ENCODE peak calls at places on chromosomes 2 and 18, in six cellular contexts. F, M, X, A, K and Q are unnamed samples.

GRCh38 chr2:19349911-19350677 is 8.3 kb downstream of the OSR1 start:
- DNase-seq in F (peak; percentile 25), K (peak; percentile 84), X (peak; percentile 90), M (peak; percentile 96), A (peak; percentile 59), Q (no peak)

GRCh38 chr2:147374410-147374811 is 470.4 kb upstream of the ACVR2A start:
- DNase-seq in F (no peak), K (no peak), M (no peak), X (no peak), A (no peak), Q (peak; percentile 15)

GRCh38 chr18:33052886-33053285 is 280.1 kb upstream of the KLHL14 start:
- DNase-seq in X (no peak), A (no peak), M (no peak), K (no peak), F (no peak), Q (no peak)

GRCh38 chr18:62341423-62341920 is 16.4 kb downstream of the TNFRSF11A start:
- DNase-seq in M (no peak), X (no peak), F (no peak), K (no peak), A (no peak), Q (no peak)

GRCh38 chr18:14747513-14748474 is at the start of gene ANKRD30B:
- DNase-seq in X (no peak), F (no peak), K (no peak), M (peak; percentile 81), A (no peak), Q (no peak)

GRCh38 chr2:156309106-156309505 is 23.4 kb downstream of the NR4A2 start:
- DNase-seq in A (no peak), M (no peak), X (no peak), F (no peak), K (no peak), Q (no peak)

GRCh38 chr2:79512442-79513401 is at the start of gene CTNNA2:
- DNase-seq in K (peak; percentile 98), F (peak; percentile 15), X (no peak), M (peak; percentile 98), A (no peak), Q (peak; percentile 25)

GRCh38 chr2:136101042-136101441 is 16.9 kb downstream of the CXCR4 start:
- DNase-seq in M (no peak), K (no peak), X (no peak), A (no peak), F (no peak), Q (no peak)

GRCh38 chr18:68172842-68173549 is 541.9 kb downstream of the TMX3 start:
- DNase-seq in X (no peak), F (no peak), A (no peak), K (peak; percentile 59), M (no peak), Q (no peak)

GRCh38 chr2:33395660-33396249 is 80.7 kb upstream of the RASGRP3 start:
- DNase-seq in X (no peak), A (peak; percentile 82), K (peak; percentile 23), F (peak; percentile 77), M (peak; percentile 79), Q (peak; percentile 78)

GRCh38 chr2:109601693-109602250 is 12.0 kb downstream of the SEPTIN10 start:
- DNase-seq in F (no peak), M (peak; percentile 15), X (no peak), A (peak; percentile 36), K (no peak), Q (no peak)

GRCh38 chr2:207387172-207387571 is 142.6 kb upstream of the CREB1 start:
- DNase-seq in F (no peak), K (no peak), X (no peak), M (no peak), A (no peak), Q (no peak)

GRCh38 chr18:48879008-48879431 is 71.7 kb downstream of the SMAD7 start:
- DNase-seq in M (peak; percentile 23), F (no peak), X (no peak), K (no peak), A (no peak), Q (no peak)

GRCh38 chr2:215651412-215651811 is 215.5 kb upstream of the FN1 start:
- DNase-seq in A (no peak), F (no peak), X (no peak), M (no peak), K (no peak), Q (no peak)

GRCh38 chr2:169732583-169733358 is 861 bp upstream of the KLHL23 start:
- DNase-seq in M (no peak), K (no peak), X (no peak), F (no peak), A (no peak), Q (no peak)

GRCh38 chr2:37306024-37306423 is 18.6 kb downstream of the PRKD3 start:
- DNase-seq in F (no peak), A (no peak), M (no peak), X (no peak), K (no peak), Q (no peak)

GRCh38 chr2:15906778-15907177 is 33.6 kb upstream of the MYCN start:
- DNase-seq in X (no peak), A (no peak), M (no peak), K (no peak), F (no peak), Q (no peak)

GRCh38 chr2:107407974-107408373 is 418.7 kb upstream of the RGPD4 start:
- DNase-seq in A (no peak), M (no peak), X (no peak), K (no peak), F (no peak), Q (no peak)

GRCh38 chr2:28662044-28662443 is 89.6 kb upstream of the PPP1CB start:
- DNase-seq in F (peak; percentile 95), X (no peak), M (no peak), A (peak; percentile 36), K (no peak), Q (no peak)

GRCh38 chr2:174438146-174438886 is 42.8 kb downstream of the SCRN3 start:
- DNase-seq in K (no peak), M (no peak), F (no peak), X (peak; percentile 75), A (no peak), Q (no peak)

GRCh38 chr2:2012505-2012904 is 268.2 kb upstream of the PXDN start:
- DNase-seq in F (no peak), A (peak; percentile 52), K (no peak), M (no peak), X (peak; percentile 71), Q (no peak)

GRCh38 chr18:41311571-41312240 is 643.3 kb upstream of the PIK3C3 start:
- DNase-seq in F (no peak), X (no peak), A (no peak), K (no peak), M (no peak), Q (no peak)

GRCh38 chr18:48539406-48540328 is 836 bp downstream of the CTIF start:
- DNase-seq in K (peak; percentile 83), F (peak; percentile 19), X (peak; percentile 71), M (peak; percentile 93), A (peak; percentile 61), Q (peak; percentile 55)

GRCh38 chr18:3579701-3580100 is 129.7 kb downstream of the TGIF1 start:
- DNase-seq in K (no peak), A (peak; percentile 95), X (no peak), M (peak; percentile 92), F (peak; percentile 58), Q (peak; percentile 98)

GRCh38 chr2:56615750-56616149 is 432.0 kb downstream of the CCDC85A start:
- DNase-seq in K (no peak), A (no peak), M (no peak), F (no peak), X (no peak), Q (no peak)

GRCh38 chr18:76496200-76496890 is 1.3 kb upstream of the ZNF516 start:
- DNase-seq in M (peak; percentile 92), A (peak; percentile 57), X (peak; percentile 83), K (peak; percentile 88), F (no peak), Q (peak; percentile 83)

GRCh38 chr2:109127556-109127955 is 1.4 kb upstream of the SH3RF3 start:
- DNase-seq in K (no peak), M (no peak), F (no peak), X (no peak), A (no peak), Q (no peak)

GRCh38 chr2:150620371-150620770 is 132.9 kb upstream of the RND3 start:
- DNase-seq in F (no peak), X (no peak), A (no peak), K (no peak), M (no peak), Q (no peak)

GRCh38 chr2:99810241-99810640 is 320.4 kb upstream of the REV1 start:
- DNase-seq in F (peak; percentile 71), K (no peak), A (no peak), M (no peak), X (no peak), Q (no peak)

GRCh38 chr2:152542995-152543481 is 174.2 kb downstream of the PRPF40A start:
- DNase-seq in M (peak; percentile 74), K (peak; percentile 77), X (peak; percentile 68), F (peak; percentile 95), A (peak; percentile 96), Q (peak; percentile 97)

GRCh38 chr18:58578835-58579560 is 49.9 kb downstream of the ALPK2 start:
- DNase-seq in F (peak; percentile 25), M (peak; percentile 72), A (peak; percentile 87), K (no peak), X (no peak), Q (peak; percentile 93)

DNA sequence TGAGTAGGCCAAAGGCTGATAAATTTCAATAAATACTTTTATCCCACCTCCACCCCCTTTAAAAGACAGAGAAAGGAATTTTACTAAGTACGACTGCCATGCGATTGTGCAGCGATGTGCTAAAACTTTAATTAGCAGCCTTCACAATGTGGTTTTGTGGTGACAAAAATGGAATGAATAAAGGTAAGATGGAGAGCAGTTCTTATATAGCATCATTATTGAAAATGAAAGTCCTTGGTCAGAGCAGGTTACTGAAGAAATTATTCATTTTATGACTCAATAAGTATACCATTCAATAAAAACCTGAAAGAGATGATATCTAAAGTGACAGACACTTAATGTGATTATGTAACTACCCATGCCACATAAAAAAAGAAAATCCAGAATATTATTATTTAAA is 33.2 kb upstream of the MTIF2 start:
- DNase-seq in F (no peak), X (no peak), A (no peak), M (no peak), K (no peak), Q (no peak)
- TF ChIP-seq CTCF in F (no peak), X (no peak), A (no peak), M (no peak), K (no peak), Q (no peak)

GRCh38 chr18:12253027-12253426 is 1.1 kb upstream of the CIDEA start:
- DNase-seq in M (no peak), A (no peak), F (no peak), K (no peak), X (no peak), Q (no peak)
- H3K4me3 ChIP-seq in M (no peak overlapping the region), A (no peak overlapping the region), F (no peak overlapping the region), K (peak overlapping the region; percentile 50), X (no peak overlapping the region), Q (no peak overlapping the region)

GRCh38 chr2:228401065-228401912 is 219.8 kb upstream of the SPHKAP start:
- DNase-seq in A (peak; percentile 30), K (no peak), F (peak; percentile 67), M (no peak), X (no peak), Q (peak; percentile 16)
- TF ChIP-seq CTCF in A (peak; percentile 19), K (no peak), F (peak; percentile 87), M (no peak), X (no peak), Q (peak; percentile 40)

DNA sequence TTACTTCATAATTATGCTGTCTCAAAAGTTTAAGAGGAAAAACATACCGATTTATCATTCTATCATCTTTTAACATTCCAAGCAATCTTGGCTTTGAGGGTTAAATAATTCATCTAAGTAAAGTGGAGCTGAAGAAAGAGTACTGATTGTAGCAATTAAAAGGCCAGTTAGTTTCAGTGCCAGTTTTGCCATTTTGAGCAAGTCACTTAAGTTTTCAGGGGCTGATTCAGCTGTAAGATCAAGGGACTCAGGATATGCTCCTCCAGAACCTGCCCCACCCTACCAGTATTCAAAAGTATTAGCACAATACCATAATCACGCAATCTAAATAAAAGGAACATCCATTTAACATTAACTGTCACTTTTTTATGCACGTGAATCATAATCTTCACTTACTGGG is 1.9 kb downstream of the SS18 start:
- DNase-seq in M (no peak), F (peak; percentile 23), X (no peak), K (no peak), A (peak; percentile 32), Q (peak; percentile 27)
- H3K4me3 ChIP-seq in M (peak overlapping the region; percentile 98), F (peak overlapping the region; percentile 99), X (peak overlapping the region; percentile 79), K (peak overlapping the region; percentile 97), A (peak overlapping the region; percentile 3), Q (peak overlapping the region; percentile 90)